ENCODE peak calls at places on chromosomes 7 and 10, in eight cellular contexts. G is adrenal gland; H is heart left ventricle; D is CD8-positive, alpha-beta T cell; N is OCI-LY7; L is prostate gland; M is DND-41; R is HepG2. U is an unnamed sample.
A peak's percentile ranks its signal among the peaks of the same experiment; 100 is the strongest.

GRCh38 chr7:5349005-5349380 is 66.2 kb downstream of the SLC29A4 start:
- DNase-seq in D (no peak), L (no peak), N (no peak), H (no peak), G (no peak), M (no peak), R (no peak), U (no peak)

GRCh38 chr7:14766747-14767146 is 135.8 kb downstream of the DGKB start:
- DNase-seq in R (no peak), L (no peak), H (no peak), G (no peak), M (no peak), N (no peak), D (no peak), U (no peak)

GRCh38 chr7:121331574-121331973 is 2.8 kb downstream of the WNT16 start:
- DNase-seq in M (no peak), H (no peak), N (no peak), L (no peak), R (no peak), D (no peak), G (no peak), U (no peak)

GRCh38 chr10:25113231-25114035 is 61.4 kb upstream of the GPR158 start:
- DNase-seq in H (peak; percentile 74), R (peak; percentile 57), G (peak; percentile 80), L (peak; percentile 71), M (peak; percentile 51), N (peak; percentile 55), D (peak; percentile 3), U (peak; percentile 69)

GRCh38 chr7:7698930-7699329 is 19.5 kb downstream of the RPA3 start:
- DNase-seq in H (no peak), N (no peak), L (no peak), G (no peak), R (no peak), M (no peak), D (no peak), U (no peak)

GRCh38 chr7:111266613-111267012 is 175.7 kb downstream of the LRRN3 start:
- DNase-seq in N (no peak), M (no peak), G (no peak), L (no peak), H (no peak), D (no peak), R (peak; percentile 30), U (no peak)

GRCh38 chr10:22992075-22992474 is 64.2 kb downstream of the ARMC3 start:
- DNase-seq in D (no peak), M (no peak), N (no peak), L (no peak), H (no peak), G (no peak), R (no peak), U (no peak)

GRCh38 chr7:7434379-7434778 is 101.3 kb downstream of the COL28A1 start:
- DNase-seq in H (no peak), M (no peak), D (no peak), N (no peak), R (no peak), G (no peak), L (no peak), U (no peak)

GRCh38 chr10:128147064-128147463 is 20.8 kb upstream of the MKI67 start:
- DNase-seq in D (no peak), M (no peak), H (no peak), G (no peak), L (no peak), R (no peak), N (peak; percentile 42), U (no peak)

GRCh38 chr7:112272921-112273561 is 66.5 kb downstream of the ZNF277 start:
- DNase-seq in D (no peak), R (no peak), L (no peak), H (no peak), G (peak; percentile 18), N (no peak), M (peak; percentile 33), U (peak; percentile 53)

GRCh38 chr7:79434867-79435266 is 18.6 kb downstream of the MAGI2 start:
- DNase-seq in L (no peak), D (no peak), M (no peak), R (peak; percentile 88), N (no peak), H (no peak), G (no peak), U (no peak)

GRCh38 chr10:104080762-104081161 is 4.9 kb downstream of the COL17A1 start:
- DNase-seq in M (peak; percentile 7), N (peak; percentile 39), L (no peak), D (no peak), H (no peak), R (peak; percentile 28), G (peak; percentile 40), U (no peak)

GRCh38 chr7:14950013-14950412 is 47.5 kb upstream of the DGKB start:
- DNase-seq in N (no peak), L (no peak), R (no peak), D (no peak), G (no peak), M (no peak), H (no peak), U (no peak)

GRCh38 chr10:106535304-106535964 is 629.1 kb downstream of the SORCS1 start:
- DNase-seq in G (no peak), H (no peak), M (no peak), D (no peak), R (no peak), N (no peak), L (no peak), U (no peak)

GRCh38 chr7:158996214-158997109 is 140.1 kb downstream of the DYNC2I1 start:
- DNase-seq in D (no peak), R (no peak), G (no peak), N (no peak), M (no peak), H (no peak), L (no peak), U (no peak)

GRCh38 chr10:123991622-123992570 is 100.3 kb upstream of the CPXM2 start:
- DNase-seq in G (no peak), M (no peak), N (no peak), D (no peak), H (no peak), R (no peak), L (no peak), U (peak; percentile 41)

GRCh38 chr7:41825927-41826480 is 123.1 kb upstream of the INHBA start:
- DNase-seq in G (no peak), N (no peak), M (no peak), R (no peak), L (no peak), H (no peak), D (no peak), U (no peak)

GRCh38 chr10:52256832-52257691 is 57.0 kb upstream of the DKK1 start:
- DNase-seq in L (no peak), M (no peak), D (no peak), N (no peak), R (no peak), G (no peak), H (no peak), U (no peak)

GRCh38 chr7:17544401-17544800 is 245.9 kb downstream of the AHR start:
- DNase-seq in R (no peak), D (no peak), N (no peak), H (no peak), M (no peak), G (no peak), L (no peak), U (no peak)

GRCh38 chr10:33703897-33704825 is 369.7 kb upstream of the NRP1 start:
- DNase-seq in N (no peak), D (no peak), R (no peak), H (no peak), M (no peak), G (no peak), L (no peak), U (no peak)

GRCh38 chr10:17836917-17837316 is 27.8 kb downstream of the MRC1 start:
- DNase-seq in L (peak; percentile 15), R (peak; percentile 5), G (peak; percentile 58), M (no peak), D (no peak), N (no peak), H (peak; percentile 25), U (no peak)

DNA sequence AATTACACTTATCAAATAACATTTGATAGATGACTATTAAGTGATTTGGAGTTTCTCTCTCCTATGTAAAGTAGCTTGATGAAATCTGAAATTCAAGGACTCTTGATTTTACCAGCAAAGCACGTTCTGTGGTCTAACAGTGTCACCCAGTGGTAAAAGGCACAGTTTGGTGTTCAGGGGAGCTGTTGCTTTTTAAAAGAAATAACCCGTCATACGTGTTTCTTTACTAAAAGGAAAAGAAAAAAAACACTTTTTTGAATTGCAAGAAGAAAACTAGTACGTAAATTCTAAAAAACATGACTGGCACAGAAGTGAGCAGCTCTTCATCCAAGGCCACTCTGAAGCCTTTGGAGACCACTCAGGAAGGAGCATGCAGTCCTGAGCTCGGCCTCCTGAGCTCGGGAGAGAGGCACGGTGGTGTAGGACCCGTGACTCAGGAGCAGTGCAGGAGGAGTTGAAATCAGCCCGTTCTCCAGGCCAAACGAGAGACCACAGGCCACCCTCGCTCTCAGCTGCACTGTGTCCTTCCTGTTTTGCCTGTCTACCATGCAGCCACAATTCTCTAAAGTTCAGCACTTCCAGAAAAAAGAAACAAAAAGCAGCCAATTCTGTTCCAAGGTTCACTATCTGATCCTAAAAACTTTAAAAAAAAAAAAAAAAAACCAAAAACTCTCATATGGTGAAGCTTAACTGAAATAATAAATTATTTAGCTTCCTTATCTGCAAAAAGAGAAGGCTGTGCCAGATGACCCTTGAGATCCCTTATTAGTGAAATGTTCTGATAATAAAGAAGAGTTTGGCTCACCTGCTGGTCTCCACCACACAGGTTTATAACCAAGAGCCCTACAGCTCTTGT is 212.6 kb upstream of the FRMD4A start:
- DNase-seq in D (no peak), L (no peak), G (peak; percentile 74), H (no peak), M (peak; percentile 17), R (no peak), N (no peak), U (peak; percentile 73)
- TF ChIP-seq CTCF in D (peak; percentile 76), L (no peak), G (peak; percentile 78), H (no peak), M (peak; percentile 52), R (peak; percentile 38), N (peak; percentile 31), U (peak; percentile 50)

DNA sequence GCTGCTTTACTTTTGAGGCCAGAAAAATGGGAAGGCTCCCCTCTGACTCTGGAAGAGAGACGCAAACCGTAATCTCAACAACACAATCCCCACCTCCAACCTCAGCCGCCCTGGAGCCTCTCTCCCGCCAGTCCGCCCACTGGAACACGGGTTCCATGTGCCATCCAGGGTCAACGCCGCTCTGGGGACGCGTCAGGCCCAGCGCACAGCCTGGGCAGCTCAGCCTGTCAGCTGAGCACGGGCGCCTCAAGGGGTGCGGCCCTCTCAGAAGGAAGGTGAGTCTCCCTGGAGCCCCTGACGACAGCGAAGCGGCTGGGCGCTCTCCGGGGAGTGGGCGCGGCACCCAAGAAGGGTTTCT is 1.2 kb upstream of the SLC18A3 start:
- DNase-seq in L (no peak), N (no peak), D (no peak), G (no peak), R (no peak), M (no peak), H (no peak), U (no peak)
- H3K4me3 ChIP-seq in L (no peak overlapping the region), N (no peak overlapping the region), D (no peak overlapping the region), G (no peak overlapping the region), R (no peak overlapping the region), M (no peak overlapping the region), H (no peak overlapping the region), U (no peak overlapping the region)

GRCh38 chr10:12941966-12942365 is 59.5 kb downstream of the CCDC3 start:
- DNase-seq in H (no peak), R (no peak), L (no peak), D (no peak), M (no peak), N (no peak), G (no peak), U (no peak)
- H3K27ac ChIP-seq in H (no peak overlapping the region), R (no peak overlapping the region), L (no peak overlapping the region), D (no peak overlapping the region), M (no peak overlapping the region), N (no peak overlapping the region), G (no peak overlapping the region), U (no peak overlapping the region)

GRCh38 chr7:50212666-50213621 is 91.6 kb upstream of the IKZF1 start:
- DNase-seq in G (no peak), H (no peak), L (no peak), D (no peak), M (peak; percentile 87), R (no peak), N (peak; percentile 41), U (no peak)
- TF ChIP-seq CTCF in G (no peak), H (no peak), L (no peak), D (no peak), M (no peak), R (no peak), N (peak; percentile 15), U (no peak)

U was measured in lower lobe of right lung.